ENCODE peak calls at places on chromosomes 5 and 9, in four cellular contexts. One of them, this sample, is unnamed.

GRCh38 chr5:123344819-123345426 is 78.3 kb downstream of the CEP120 start:
- DNase-seq in NCI-H1105: no peak
- DNase-seq in NCI-H2171 treated with DMSO at 0.1 percent for 48 hours: peak
- DNase-seq in A673: peak
- DNase-seq in this sample: peak

GRCh38 chr9:16030513-16031185 is 477.8 kb downstream of the CCDC171 start:
- DNase-seq in NCI-H1105: no peak
- DNase-seq in NCI-H2171 treated with DMSO at 0.1 percent for 48 hours: no peak
- DNase-seq in A673: peak
- DNase-seq in this sample: peak

GRCh38 chr9:77016526-77017504 is 2.6 kb upstream of the FOXB2 start:
- DNase-seq in NCI-H1105: no peak
- DNase-seq in NCI-H2171 treated with DMSO at 0.1 percent for 48 hours: no peak
- DNase-seq in A673: no peak
- DNase-seq in this sample: no peak

GRCh38 chr9:89667730-89668129 is 62.9 kb downstream of the GADD45G start:
- DNase-seq in NCI-H1105: peak
- DNase-seq in NCI-H2171 treated with DMSO at 0.1 percent for 48 hours: no peak
- DNase-seq in A673: no peak
- DNase-seq in this sample: no peak

GRCh38 chr5:43066231-43066798 is 26.2 kb upstream of the ANXA2R start:
- DNase-seq in NCI-H1105: peak
- DNase-seq in NCI-H2171 treated with DMSO at 0.1 percent for 48 hours: peak
- DNase-seq in A673: peak
- DNase-seq in this sample: peak

GRCh38 chr5:24591426-24591825 is 53.4 kb downstream of the CDH10 start:
- DNase-seq in NCI-H1105: no peak
- DNase-seq in NCI-H2171 treated with DMSO at 0.1 percent for 48 hours: no peak
- DNase-seq in A673: no peak
- DNase-seq in this sample: no peak

GRCh38 chr5:10140195-10140973 is 109.3 kb downstream of the ATPSCKMT start:
- DNase-seq in NCI-H1105: no peak
- DNase-seq in NCI-H2171 treated with DMSO at 0.1 percent for 48 hours: no peak
- DNase-seq in A673: no peak
- DNase-seq in this sample: peak

GRCh38 chr5:176384991-176385390 is 3.4 kb downstream of the NOP16 start:
- DNase-seq in NCI-H1105: no peak
- DNase-seq in NCI-H2171 treated with DMSO at 0.1 percent for 48 hours: no peak
- DNase-seq in A673: no peak
- DNase-seq in this sample: no peak

GRCh38 chr5:131393498-131393968 is 129.7 kb downstream of the CDC42SE2 start:
- DNase-seq in NCI-H1105: no peak
- DNase-seq in NCI-H2171 treated with DMSO at 0.1 percent for 48 hours: no peak
- DNase-seq in A673: no peak
- DNase-seq in this sample: no peak

GRCh38 chr5:113488645-113489184 is 462 bp upstream of the MCC start:
- DNase-seq in NCI-H1105: no peak
- DNase-seq in NCI-H2171 treated with DMSO at 0.1 percent for 48 hours: peak
- DNase-seq in A673: no peak
- DNase-seq in this sample: no peak

GRCh38 chr5:158816306-158816705 is 283.4 kb downstream of the EBF1 start:
- DNase-seq in NCI-H1105: no peak
- DNase-seq in NCI-H2171 treated with DMSO at 0.1 percent for 48 hours: no peak
- DNase-seq in A673: no peak
- DNase-seq in this sample: no peak

This sample was measured in SK-MEL-5.